ENCODE peak calls at places on chromosomes 12 and 14, in seven cellular contexts. I is cardiac fibroblast, G is foreskin fibroblast, W is choroid plexus epithelial cell, S is ovary, L is AG04449, Z is neural progenitor cell. A is an unnamed sample.

GRCh38 chr12:2973566-2973965 is 14.4 kb downstream of the TEAD4 start:
- DNase-seq in S (no peak), G (no peak), Z (no peak), L (no peak), I (no peak), W (no peak), A (no peak)

GRCh38 chr12:26043139-26044006 is 81.5 kb downstream of the BHLHE41 start:
- DNase-seq in L (no peak), W (no peak), G (no peak), I (no peak), S (no peak), Z (no peak), A (no peak)

GRCh38 chr14:59429798-59430197 is 35.4 kb downstream of the GPR135 start:
- DNase-seq in I (no peak), Z (no peak), S (no peak), L (no peak), G (no peak), W (no peak), A (no peak)

GRCh38 chr12:78431931-78432330 is 432.6 kb upstream of the SYT1 start:
- DNase-seq in W (peak), Z (no peak), L (no peak), S (no peak), G (peak), I (peak), A (no peak)

GRCh38 chr12:18275974-18276373 is 14.7 kb downstream of the PIK3C2G start:
- DNase-seq in S (no peak), L (no peak), Z (no peak), I (no peak), W (peak), G (peak), A (no peak)

GRCh38 chr14:99768381-99768780 is 24.8 kb upstream of the EML1 start:
- DNase-seq in W (no peak), G (no peak), I (peak), S (no peak), L (no peak), Z (peak), A (no peak)

GRCh38 chr14:22882529-22883190 is 362 bp upstream of the REM2 start:
- DNase-seq in L (no peak), I (peak), S (peak), G (no peak), W (peak), Z (peak), A (peak)

GRCh38 chr12:78584695-78585094 is 279.9 kb upstream of the SYT1 start:
- DNase-seq in Z (peak), L (no peak), S (no peak), I (peak), G (no peak), W (peak), A (no peak)

GRCh38 chr12:50104614-50105366 is 982 bp downstream of the GPD1 start:
- DNase-seq in L (no peak), Z (no peak), G (no peak), W (no peak), I (no peak), S (no peak), A (peak)

GRCh38 chr12:1093166-1093751 is 102.2 kb downstream of the ERC1 start:
- DNase-seq in G (peak), W (peak), I (peak), Z (peak), L (no peak), S (no peak), A (no peak)

GRCh38 chr12:98146043-98146442 is 369.3 kb upstream of the TMPO start:
- DNase-seq in W (no peak), S (no peak), G (no peak), Z (no peak), I (no peak), L (no peak), A (no peak)

GRCh38 chr14:53295372-53295771 is 142.2 kb upstream of the DDHD1 start:
- DNase-seq in L (no peak), S (no peak), G (no peak), Z (no peak), W (no peak), I (no peak), A (no peak)

GRCh38 chr14:59213368-59214315 is 25.2 kb downstream of the DAAM1 start:
- DNase-seq in W (peak), L (no peak), Z (no peak), S (no peak), I (peak), G (peak), A (no peak)

GRCh38 chr12:42744539-42745156 is 155.1 kb upstream of the PRICKLE1 start:
- DNase-seq in W (peak), Z (no peak), I (peak), L (no peak), S (no peak), G (peak), A (no peak)

GRCh38 chr12:55706840-55707671 is 648 bp downstream of the ITGA7 start:
- DNase-seq in W (no peak), Z (peak), G (no peak), S (no peak), L (no peak), I (no peak), A (no peak)

GRCh38 chr14:102629700-102630365 is 37.4 kb downstream of the RCOR1 start:
- DNase-seq in S (no peak), W (peak), G (no peak), Z (peak), L (no peak), I (no peak), A (no peak)

GRCh38 chr12:29427964-29428363 is 47.0 kb upstream of the ERGIC2 start:
- DNase-seq in G (no peak), S (no peak), W (peak), I (peak), L (no peak), Z (peak), A (no peak)

GRCh38 chr14:64170190-64170589 is 124.0 kb downstream of the ESR2 start:
- DNase-seq in S (no peak), L (no peak), W (no peak), Z (no peak), I (no peak), G (no peak), A (no peak)

GRCh38 chr12:29653286-29653685 is 130.5 kb downstream of the TMTC1 start:
- DNase-seq in S (no peak), G (no peak), I (no peak), Z (no peak), L (no peak), W (no peak), A (no peak)

GRCh38 chr12:3336606-3337311 is 154.2 kb upstream of the PRMT8 start:
- DNase-seq in L (no peak), S (no peak), Z (peak), I (no peak), W (no peak), G (no peak), A (peak)

GRCh38 chr12:60172696-60173095 is 576.9 kb downstream of the SLC16A7 start:
- DNase-seq in W (no peak), Z (no peak), G (no peak), I (no peak), S (no peak), L (no peak), A (no peak)

GRCh38 chr12:55698241-55698955 is 9.3 kb downstream of the ITGA7 start:
- DNase-seq in Z (no peak), W (no peak), G (no peak), S (no peak), L (no peak), I (no peak), A (no peak)

GRCh38 chr12:127176804-127177203 is 1090.2 kb upstream of the TMEM132C start:
- DNase-seq in G (no peak), I (no peak), W (no peak), S (no peak), L (no peak), Z (no peak), A (no peak)

GRCh38 chr12:65093571-65093970 is 27.5 kb downstream of the WIF1 start:
- DNase-seq in L (no peak), Z (no peak), I (peak), G (peak), W (no peak), S (no peak), A (no peak)

GRCh38 chr12:47545938-47546609 is 159.8 kb downstream of the RPAP3 start:
- DNase-seq in W (no peak), G (no peak), L (no peak), Z (no peak), S (no peak), I (no peak), A (no peak)

GRCh38 chr12:70154960-70155589 is 88.2 kb upstream of the CNOT2 start:
- DNase-seq in S (no peak), Z (peak), W (peak), G (no peak), I (peak), L (no peak), A (no peak)

GRCh38 chr12:44052554-44052953 is 216.7 kb downstream of the TMEM117 start:
- DNase-seq in Z (no peak), S (no peak), L (no peak), W (no peak), G (no peak), I (no peak), A (no peak)

GRCh38 chr14:25868521-25869314 is 729.1 kb downstream of the NOVA1 start:
- DNase-seq in S (no peak), G (no peak), Z (no peak), I (no peak), W (no peak), L (no peak), A (no peak)

GRCh38 chr12:85979641-85980040 is 105.5 kb downstream of the NTS start:
- DNase-seq in S (no peak), Z (no peak), I (peak), L (no peak), G (no peak), W (peak), A (no peak)

GRCh38 chr14:67487937-67488893 is at the start of gene TMEM229B:
- DNase-seq in G (no peak), L (no peak), S (peak), Z (no peak), I (no peak), W (peak), A (no peak)

GRCh38 chr14:64973026-64973442 is 898 bp upstream of the RAB15 start:
- DNase-seq in Z (no peak), S (no peak), W (no peak), L (no peak), G (no peak), I (no peak), A (no peak)

GRCh38 chr12:57194253-57194652 is 22.3 kb upstream of the NXPH4 start:
- DNase-seq in S (no peak), G (no peak), L (no peak), Z (no peak), W (no peak), I (no peak), A (no peak)
- H3K4me3 ChIP-seq in S (no peak), G (no peak), L (no peak), Z (no peak), W (no peak), I (no peak), A (no peak)

GRCh38 chr14:73802431-73803188 is 49.0 kb upstream of the PTGR2 start:
- DNase-seq in Z (peak), I (no peak), S (no peak), L (no peak), G (no peak), W (no peak), A (no peak)
- TF ChIP-seq CTCF in Z (no peak), I (no peak), S (no peak), L (no peak), G (no peak), W (peak), A (no peak)

GRCh38 chr12:40031965-40032364 is 73.9 kb downstream of the SLC2A13 start:
- DNase-seq in G (no peak), Z (peak), L (no peak), W (peak), I (peak), S (no peak), A (no peak)

GRCh38 chr12:40033260-40033649 is 72.6 kb downstream of the SLC2A13 start:
- DNase-seq in I (no peak), S (no peak), W (no peak), L (no peak), G (no peak), Z (peak), A (no peak)

GRCh38 chr12:40034712-40035111 is 71.2 kb downstream of the SLC2A13 start:
- DNase-seq in I (peak), G (no peak), W (no peak), L (no peak), Z (no peak), S (no peak), A (no peak)

GRCh38 chr12:40034156-40034555 is 71.7 kb downstream of the SLC2A13 start:
- DNase-seq in Z (no peak), S (no peak), G (no peak), I (peak), W (no peak), L (no peak), A (no peak)

DNA sequence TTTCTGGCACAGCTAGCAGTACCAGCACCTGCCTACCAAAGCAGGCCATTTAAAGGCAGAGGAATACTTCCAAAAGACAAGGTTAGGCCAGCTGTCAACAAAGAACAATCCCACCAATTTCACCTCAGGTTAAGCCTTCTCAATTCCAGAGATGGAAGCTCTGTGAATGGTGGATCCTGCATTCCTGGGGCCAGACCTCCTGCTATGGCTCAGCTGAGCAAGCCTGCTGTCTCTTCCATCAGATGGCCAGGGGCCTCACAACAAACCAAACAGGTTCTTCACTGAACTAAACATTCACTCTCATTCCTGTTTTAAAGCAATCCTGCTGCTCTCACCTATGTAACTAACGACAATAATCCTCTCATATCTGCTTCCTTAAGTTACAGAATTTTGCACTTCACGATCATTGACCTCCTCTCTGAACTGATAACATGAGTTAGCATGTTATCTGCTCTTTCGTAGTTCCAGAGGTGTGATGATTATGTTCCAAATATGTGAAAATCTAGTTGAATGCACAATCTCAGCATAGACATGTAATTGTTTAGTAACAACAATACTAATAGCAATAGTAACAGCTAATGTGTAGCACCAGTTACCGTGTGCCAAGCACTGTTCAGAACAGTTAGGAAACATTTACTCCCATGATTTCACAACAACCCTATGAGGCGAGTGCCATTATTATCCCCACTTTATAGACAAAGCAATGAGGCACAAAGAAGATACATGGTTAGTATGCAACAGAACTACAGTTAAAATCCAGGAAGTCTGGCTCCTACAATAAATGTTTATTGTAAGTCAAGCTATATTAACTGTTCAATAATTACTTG is 73.2 kb downstream of the SLC2A13 start:
- DNase-seq in W (peak), Z (peak), L (no peak), S (no peak), I (no peak), G (no peak), A (no peak)
- H3K4me3 ChIP-seq in W (no peak), Z (no peak), L (no peak), S (no peak), I (no peak), G (no peak), A (no peak)

DNA sequence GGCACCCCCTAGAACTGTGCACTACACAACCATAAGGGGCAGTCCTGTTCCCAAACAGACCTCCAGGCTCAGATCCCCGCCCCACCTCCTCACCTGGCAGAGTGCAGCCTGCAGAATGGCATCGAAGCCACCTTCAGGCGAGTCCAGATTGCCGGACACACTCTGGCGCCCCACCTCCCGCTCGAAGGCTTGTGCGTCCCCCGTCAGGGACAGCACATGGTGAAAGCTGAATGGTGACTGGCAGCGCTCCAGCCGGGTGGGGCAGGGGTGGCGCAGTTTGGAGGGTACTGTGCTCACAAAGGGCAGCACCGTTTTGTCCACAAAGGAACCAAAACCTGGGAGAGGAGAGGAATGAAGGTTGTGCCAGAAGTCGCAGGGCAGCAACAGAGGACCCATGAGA is 10.6 kb downstream of the ITGB7 start:
- DNase-seq in G (no peak), I (no peak), W (no peak), L (no peak), S (no peak), Z (no peak), A (no peak)
- TF ChIP-seq CTCF in G (no peak), I (no peak), W (no peak), L (no peak), S (no peak), Z (no peak), A (no peak)

GRCh38 chr12:24901975-24902461 is 46.9 kb downstream of the BCAT1 start:
- DNase-seq in G (no peak), L (no peak), Z (peak), I (no peak), S (no peak), W (peak), A (peak)

GRCh38 chr12:24905431-24905830 is 43.5 kb downstream of the BCAT1 start:
- DNase-seq in W (no peak), I (peak), L (no peak), Z (no peak), G (no peak), S (no peak), A (no peak)

GRCh38 chr12:24904871-24905270 is 44.0 kb downstream of the BCAT1 start:
- DNase-seq in Z (peak), W (no peak), L (no peak), S (no peak), G (no peak), I (no peak), A (no peak)

GRCh38 chr12:24902521-24903304 is 46.2 kb downstream of the BCAT1 start:
- DNase-seq in W (peak), L (no peak), I (peak), Z (peak), G (peak), S (no peak), A (no peak)

DNA sequence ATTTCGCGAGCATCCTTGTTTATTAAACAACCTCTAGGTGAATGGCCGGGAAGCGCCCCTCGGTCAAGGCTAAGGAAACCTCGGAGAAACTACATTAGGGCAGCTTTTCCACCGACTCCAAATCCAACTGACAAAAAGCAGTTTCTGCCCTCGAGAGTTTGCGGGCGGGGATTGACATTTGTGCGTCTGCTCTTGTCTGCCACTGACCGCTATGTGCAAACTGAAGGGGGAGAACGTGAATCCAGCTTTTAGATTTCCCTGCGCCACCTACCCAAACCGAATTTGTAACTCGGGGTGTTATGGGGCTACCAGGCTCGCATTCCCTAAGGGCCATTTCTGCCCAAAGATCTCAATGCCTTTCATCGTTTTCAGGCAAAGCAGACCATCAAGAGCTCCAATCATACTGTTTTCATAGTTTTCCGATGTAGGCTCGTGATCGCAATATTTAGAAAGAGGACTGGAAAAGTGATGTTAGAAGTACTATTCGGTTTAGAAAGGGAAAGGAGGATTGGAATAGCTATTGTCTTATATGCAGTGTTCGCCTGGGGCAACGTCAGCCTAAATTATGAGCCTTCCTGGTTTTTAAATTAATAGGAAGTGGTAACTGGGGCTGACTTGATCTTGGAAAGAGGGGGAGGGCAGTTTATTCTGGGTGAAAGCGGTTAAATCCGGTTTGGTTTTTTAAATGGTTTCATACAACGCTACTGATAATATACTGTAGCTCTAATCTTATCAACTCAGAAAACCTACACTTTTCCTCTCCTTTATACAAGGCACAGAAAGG is 45.4 kb downstream of the BCAT1 start:
- DNase-seq in I (peak), G (no peak), L (no peak), S (no peak), Z (peak), W (peak), A (no peak)
- H3K4me3 ChIP-seq in I (peak), G (peak), L (peak), S (peak), Z (peak), W (peak), A (peak)

GRCh38 chr14:68824517-68825347 is 31.9 kb upstream of the ZFP36L1 start:
- DNase-seq in I (peak), W (peak), L (no peak), Z (peak), G (peak), S (peak), A (no peak)

GRCh38 chr14:68823434-68824206 is 30.8 kb upstream of the ZFP36L1 start:
- DNase-seq in W (no peak), I (no peak), S (no peak), L (no peak), G (no peak), Z (no peak), A (no peak)

GRCh38 chr14:68824207-68824516 is 31.3 kb upstream of the ZFP36L1 start:
- DNase-seq in S (no peak), I (no peak), Z (no peak), W (no peak), G (no peak), L (no peak), A (no peak)

GRCh38 chr14:68822964-68823363 is 30.1 kb upstream of the ZFP36L1 start:
- DNase-seq in Z (no peak), L (no peak), S (no peak), I (no peak), G (no peak), W (no peak), A (no peak)

DNA sequence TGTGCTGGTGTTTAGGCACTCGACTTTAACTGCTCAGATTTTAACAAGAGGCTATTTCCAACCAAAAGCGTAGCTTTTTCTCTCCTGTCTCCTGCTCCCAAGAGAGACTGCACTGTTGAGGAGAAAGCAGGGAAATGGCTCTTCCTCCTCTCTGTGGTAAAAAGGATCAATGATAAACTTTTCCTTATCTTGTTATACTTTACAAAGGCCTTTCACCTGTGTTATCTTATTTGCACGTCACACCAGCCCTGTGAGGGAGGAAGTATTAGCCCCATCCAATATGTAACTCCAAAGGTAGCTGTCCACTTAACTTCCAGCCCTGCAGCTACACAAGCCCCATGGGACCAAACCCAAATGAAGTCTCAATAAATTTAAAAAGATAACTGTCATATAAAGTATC is 32.9 kb upstream of the ZFP36L1 start:
- DNase-seq in I (no peak), G (no peak), Z (no peak), S (no peak), W (no peak), L (no peak), A (no peak)
- TF ChIP-seq CTCF in I (no peak), G (no peak), Z (no peak), S (no peak), W (no peak), L (no peak), A (no peak)